ENCODE peak calls at places on chromosome 4, in nine cellular contexts. D is iPS DF 6.9; X is left ventricle myocardium inferior; Q is CD8-positive, alpha-beta memory T cell; Z is GM06990; B is fibroblast of the aortic adventitia; O is HL-60; G is psoas muscle; V is H7. J is an unnamed sample.

GRCh38 chr4:2795558-2796260 is 2.8 kb downstream of the SH3BP2 start:
- DNase-seq in V (no peak), G (peak), B (no peak), Q (no peak), X (no peak), D (no peak), O (no peak), Z (no peak), J (no peak)

GRCh38 chr4:115113382-115114106 is at the start of gene NDST4:
- DNase-seq in D (no peak), G (no peak), Q (no peak), X (no peak), Z (no peak), B (no peak), V (no peak), O (no peak), J (peak)

GRCh38 chr4:184792950-184793555 is 32.7 kb downstream of the ACSL1 start:
- DNase-seq in O (peak), B (peak), X (no peak), Q (no peak), Z (no peak), D (no peak), G (no peak), V (no peak), J (peak)

GRCh38 chr4:7632341-7632740 is 197.6 kb upstream of the PSAPL1 start:
- DNase-seq in G (no peak), Q (no peak), D (no peak), O (no peak), X (no peak), B (no peak), V (no peak), Z (no peak), J (no peak)

GRCh38 chr4:181150173-181150572 is 1093.0 kb upstream of the TENM3 start:
- DNase-seq in O (no peak), Q (no peak), X (no peak), D (no peak), G (no peak), V (no peak), Z (no peak), B (no peak), J (peak)

GRCh38 chr4:119683518-119683917 is 54.9 kb upstream of the PDE5A start:
- DNase-seq in Q (no peak), O (no peak), V (no peak), X (no peak), Z (no peak), B (peak), G (no peak), D (no peak), J (no peak)

GRCh38 chr4:145734576-145735329 is 54.8 kb downstream of the C4orf51 start:
- DNase-seq in D (no peak), X (no peak), Z (peak), Q (no peak), B (peak), O (no peak), G (peak), V (no peak), J (peak)

GRCh38 chr4:95674451-95675095 is 125.8 kb upstream of the UNC5C start:
- DNase-seq in V (no peak), Z (no peak), X (no peak), O (no peak), B (no peak), D (no peak), G (no peak), Q (no peak), J (no peak)

GRCh38 chr4:48297447-48297846 is 27.8 kb upstream of the TEC start:
- DNase-seq in V (no peak), O (no peak), D (no peak), G (no peak), Z (no peak), X (no peak), B (no peak), Q (no peak), J (no peak)

GRCh38 chr4:137909910-137910309 is 332.2 kb downstream of the SLC7A11 start:
- DNase-seq in B (no peak), V (no peak), O (no peak), D (peak), Z (no peak), G (no peak), X (no peak), Q (no peak), J (no peak)

GRCh38 chr4:173038192-173038896 is 130.3 kb upstream of the GALNT7 start:
- DNase-seq in D (no peak), O (no peak), Z (no peak), X (no peak), G (no peak), V (peak), B (no peak), Q (no peak), J (no peak)

GRCh38 chr4:15601862-15602261 is 53.3 kb downstream of the FBXL5 start:
- DNase-seq in D (no peak), G (no peak), V (no peak), Z (no peak), X (no peak), B (no peak), Q (no peak), O (no peak), J (no peak)

GRCh38 chr4:88291003-88291402 is 6.6 kb upstream of the PPM1K start:
- DNase-seq in Q (no peak), X (no peak), G (no peak), V (peak), Z (no peak), B (peak), D (no peak), O (no peak), J (no peak)

GRCh38 chr4:73730292-73730691 is 10.1 kb upstream of the CXCL8 start:
- DNase-seq in D (no peak), V (no peak), O (no peak), B (no peak), G (no peak), Q (no peak), X (no peak), Z (no peak), J (no peak)

GRCh38 chr4:7814451-7814850 is 125.2 kb downstream of the AFAP1 start:
- DNase-seq in B (no peak), D (no peak), G (no peak), X (no peak), Z (no peak), Q (no peak), O (no peak), V (no peak), J (no peak)

GRCh38 chr4:87543835-87544461 is 14.8 kb upstream of the SPARCL1 start:
- DNase-seq in O (no peak), Q (no peak), G (no peak), D (peak), X (no peak), Z (no peak), B (peak), V (peak), J (peak)

DNA sequence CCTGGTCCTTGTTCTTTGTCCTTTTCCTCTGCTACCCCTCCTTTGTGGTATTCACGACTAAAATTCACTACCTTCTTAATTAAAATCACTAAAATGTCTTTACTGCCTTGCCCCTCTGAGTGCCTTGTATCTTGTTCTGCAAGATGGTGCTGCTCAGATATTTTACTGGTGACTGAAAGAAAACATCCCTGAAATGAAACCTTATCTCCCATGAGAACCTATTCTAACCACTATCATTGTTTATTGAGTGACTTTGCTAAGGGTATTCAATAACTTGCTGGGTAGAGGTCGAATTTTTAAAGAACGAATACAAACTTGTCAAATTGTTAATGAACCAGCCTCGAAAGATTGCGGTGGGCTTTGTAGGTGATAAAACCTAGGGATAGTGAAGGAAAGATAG is 52.8 kb downstream of the SPRY1 start:
- DNase-seq in G (no peak), X (no peak), D (no peak), V (no peak), Q (no peak), O (no peak), B (no peak), Z (no peak), J (no peak)
- H3K4me3 ChIP-seq in G (no peak), X (no peak), D (no peak), V (no peak), Q (no peak), O (no peak), B (no peak), Z (no peak), J (no peak)

GRCh38 chr4:83172371-83172770 is 57.8 kb upstream of the PLAC8 start:
- DNase-seq in V (no peak), G (no peak), Z (no peak), Q (no peak), D (no peak), B (no peak), X (no peak), O (no peak), J (no peak)
- H3K4me3 ChIP-seq in V (no peak), G (no peak), Z (no peak), Q (no peak), D (no peak), B (no peak), X (no peak), O (no peak), J (no peak)

DNA sequence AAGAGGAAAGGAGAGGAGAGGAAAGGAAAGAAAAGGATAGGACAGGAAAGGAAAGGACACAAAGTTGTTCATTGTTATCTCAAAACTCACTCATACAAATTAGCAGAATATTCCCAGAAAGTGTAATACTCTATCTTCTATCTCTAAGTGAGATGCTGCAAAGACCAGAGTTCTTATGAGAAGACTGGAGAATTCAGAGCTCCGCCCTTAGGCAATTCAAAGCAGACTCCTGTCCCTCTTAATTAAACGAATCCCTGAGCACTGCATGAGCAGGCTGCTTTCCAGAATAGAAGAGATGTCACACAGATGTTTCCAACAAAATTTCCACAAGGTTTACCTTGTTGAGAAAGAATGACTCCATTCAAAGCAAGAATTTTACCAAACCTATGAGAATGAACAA is 630.9 kb upstream of the INTU start:
- DNase-seq in Q (no peak), X (no peak), D (no peak), Z (no peak), V (no peak), B (no peak), O (no peak), G (no peak), J (no peak)
- H3K4me3 ChIP-seq in Q (no peak), X (no peak), D (no peak), Z (no peak), V (no peak), B (no peak), O (no peak), G (no peak), J (no peak)

DNA sequence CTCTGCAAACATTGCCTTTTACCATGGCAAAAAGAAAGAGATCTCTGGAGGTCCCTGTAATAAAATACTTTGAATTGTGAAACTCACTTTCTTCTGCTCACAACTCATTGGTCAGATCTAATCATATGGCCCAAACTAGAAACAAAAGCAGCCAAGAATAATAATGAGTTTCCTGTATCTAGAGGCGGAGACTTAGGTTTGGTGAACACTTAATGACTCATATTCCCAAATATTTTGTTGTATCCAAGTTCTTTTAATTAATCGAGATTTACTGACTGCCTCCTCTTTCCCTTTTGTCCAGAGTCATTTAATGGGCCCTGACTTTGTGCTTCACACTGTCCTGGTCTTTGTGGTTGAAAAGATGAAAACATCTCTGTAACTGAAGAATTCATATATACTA is 190.6 kb downstream of the CCSER1 start:
- DNase-seq in D (no peak), B (peak), Z (no peak), G (no peak), O (no peak), Q (no peak), X (no peak), V (no peak), J (peak)
- H3K4me3 ChIP-seq in D (no peak), B (no peak), Z (no peak), G (no peak), O (no peak), Q (no peak), X (no peak), V (no peak), J (no peak)

GRCh38 chr4:93828332-93828829 is at the start of gene ATOH1:
- DNase-seq in D (no peak), V (peak), G (no peak), X (no peak), Q (no peak), O (peak), B (no peak), Z (no peak), J (no peak)

GRCh38 chr4:93830090-93830818 is 1.7 kb downstream of the ATOH1 start:
- DNase-seq in X (no peak), G (no peak), Z (no peak), O (no peak), D (no peak), V (no peak), Q (no peak), B (no peak), J (no peak)

GRCh38 chr4:93827272-93827947 is 1.1 kb upstream of the ATOH1 start:
- DNase-seq in Q (no peak), O (no peak), Z (no peak), G (no peak), X (no peak), B (no peak), V (peak), D (no peak), J (no peak)

GRCh38 chr4:93828830-93829530 is 427 bp downstream of the ATOH1 start:
- DNase-seq in O (peak), D (no peak), X (no peak), V (peak), B (no peak), Q (no peak), Z (no peak), G (no peak), J (no peak)

DNA sequence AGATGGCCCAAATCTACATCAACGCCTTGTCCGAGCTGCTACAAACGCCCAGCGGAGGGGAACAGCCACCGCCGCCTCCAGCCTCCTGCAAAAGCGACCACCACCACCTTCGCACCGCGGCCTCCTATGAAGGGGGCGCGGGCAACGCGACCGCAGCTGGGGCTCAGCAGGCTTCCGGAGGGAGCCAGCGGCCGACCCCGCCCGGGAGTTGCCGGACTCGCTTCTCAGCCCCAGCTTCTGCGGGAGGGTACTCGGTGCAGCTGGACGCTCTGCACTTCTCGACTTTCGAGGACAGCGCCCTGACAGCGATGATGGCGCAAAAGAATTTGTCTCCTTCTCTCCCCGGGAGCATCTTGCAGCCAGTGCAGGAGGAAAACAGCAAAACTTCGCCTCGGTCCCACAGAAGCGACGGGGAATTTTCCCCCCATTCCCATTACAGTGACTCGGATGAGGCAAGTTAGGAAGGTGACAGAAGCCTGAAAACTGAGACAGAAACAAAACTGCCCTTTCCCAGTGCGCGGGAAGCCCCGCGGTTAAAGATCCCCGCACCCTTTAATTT is 1.1 kb downstream of the ATOH1 start:
- DNase-seq in X (no peak), V (peak), O (no peak), Z (no peak), D (no peak), B (no peak), G (no peak), Q (no peak), J (no peak)
- H3K4me3 ChIP-seq in X (peak), V (peak), O (no peak), Z (no peak), D (peak), B (no peak), G (peak), Q (no peak), J (no peak)

GRCh38 chr4:76420901-76421581 is at the start of gene CCDC158:
- DNase-seq in V (peak), X (peak), Z (no peak), D (no peak), G (peak), B (no peak), O (no peak), Q (no peak), J (no peak)
- H3K4me3 ChIP-seq in V (no peak), X (peak), Z (no peak), D (no peak), G (peak), B (peak), O (no peak), Q (no peak), J (peak)